ENCODE peak calls at places on chromosome 13, in nine cellular contexts. C, D, B, O, E, P, Y, S and X are unnamed samples.

GRCh38 chr13:76823969-76824368 is 62.2 kb downstream of the KCTD12 start:
- DNase-seq in P (peak; percentile 25), C (no peak), S (no peak), B (no peak), E (no peak), Y (peak; percentile 42), O (no peak), D (no peak), X (no peak)

GRCh38 chr13:47066261-47066660 is 169.4 kb upstream of the HTR2A start:
- DNase-seq in B (no peak), P (no peak), O (no peak), E (no peak), D (peak; percentile 64), S (no peak), Y (no peak), C (no peak), X (no peak)

GRCh38 chr13:98004107-98004506 is 50.6 kb downstream of the IPO5 start:
- DNase-seq in S (no peak), P (no peak), E (no peak), Y (no peak), D (peak; percentile 80), C (no peak), B (no peak), O (no peak), X (no peak)

GRCh38 chr13:95714142-95714832 is 37.3 kb downstream of the DNAJC3 start:
- DNase-seq in P (no peak), O (no peak), Y (no peak), D (peak; percentile 83), C (no peak), S (no peak), B (peak; percentile 65), E (no peak), X (no peak)

GRCh38 chr13:49308977-49309408 is 61.3 kb downstream of the CDADC1 start:
- DNase-seq in Y (no peak), C (no peak), D (no peak), S (peak; percentile 78), O (no peak), P (no peak), B (no peak), E (no peak), X (no peak)

GRCh38 chr13:66967825-66968597 is 262.1 kb downstream of the PCDH9 start:
- DNase-seq in S (no peak), Y (no peak), D (no peak), B (no peak), P (no peak), C (no peak), E (no peak), O (no peak), X (no peak)

GRCh38 chr13:80359459-80360297 is 18.8 kb upstream of the SPRY2 start:
- DNase-seq in C (no peak), P (peak; percentile 95), S (no peak), E (no peak), B (no peak), O (no peak), D (no peak), Y (peak; percentile 96), X (no peak)

GRCh38 chr13:108702171-108702570 is 72.8 kb downstream of the MYO16 start:
- DNase-seq in C (no peak), E (no peak), D (no peak), O (no peak), Y (no peak), S (no peak), B (no peak), P (no peak), X (no peak)

GRCh38 chr13:59744747-59745394 is 418.9 kb downstream of the DIAPH3 start:
- DNase-seq in O (no peak), C (no peak), D (no peak), E (no peak), S (no peak), B (no peak), Y (no peak), P (no peak), X (no peak)

GRCh38 chr13:95948646-95949045 is 104.6 kb downstream of the UGGT2 start:
- DNase-seq in O (no peak), C (no peak), E (no peak), D (peak; percentile 39), B (no peak), P (no peak), Y (no peak), S (no peak), X (no peak)

GRCh38 chr13:34011552-34012085 is 193.7 kb downstream of the RFC3 start:
- DNase-seq in Y (no peak), B (peak; percentile 47), D (no peak), C (no peak), E (no peak), S (no peak), O (no peak), P (peak; percentile 12), X (no peak)

GRCh38 chr13:60155978-60156377 is 7.8 kb downstream of the DIAPH3 start:
- DNase-seq in P (no peak), S (no peak), D (no peak), B (no peak), E (no peak), Y (no peak), O (no peak), C (no peak), X (no peak)

GRCh38 chr13:25171517-25172302 is at the start of gene AMER2:
- DNase-seq in E (no peak), Y (no peak), C (no peak), B (no peak), D (peak; percentile 11), O (no peak), P (peak; percentile 86), S (no peak), X (no peak)

GRCh38 chr13:27038323-27038722 is 133.3 kb downstream of the USP12 start:
- DNase-seq in D (peak; percentile 93), O (no peak), E (no peak), S (no peak), B (peak; percentile 38), Y (no peak), P (no peak), C (no peak), X (no peak)

GRCh38 chr13:78309497-78310180 is 293.7 kb downstream of the POU4F1 start:
- DNase-seq in S (no peak), O (no peak), C (no peak), P (no peak), B (no peak), Y (no peak), E (no peak), D (no peak), X (no peak)

GRCh38 chr13:20475927-20476691 is 49.5 kb downstream of the CRYL1 start:
- DNase-seq in C (no peak), S (no peak), D (peak; percentile 35), O (peak; percentile 85), B (no peak), E (no peak), Y (no peak), P (peak; percentile 26), X (no peak)

GRCh38 chr13:78382481-78382880 is 220.9 kb downstream of the POU4F1 start:
- DNase-seq in C (no peak), S (no peak), Y (no peak), P (no peak), B (no peak), O (no peak), D (no peak), E (no peak), X (no peak)

GRCh38 chr13:85828094-85828684 is 29.0 kb upstream of the SLITRK6 start:
- DNase-seq in D (peak; percentile 4), C (no peak), E (no peak), Y (no peak), O (no peak), P (peak; percentile 29), B (peak; percentile 15), S (no peak), X (no peak)

GRCh38 chr13:26021956-26022355 is 29.9 kb downstream of the SHISA2 start:
- DNase-seq in Y (no peak), C (no peak), E (no peak), S (no peak), P (no peak), B (no peak), O (no peak), D (no peak), X (no peak)

DNA sequence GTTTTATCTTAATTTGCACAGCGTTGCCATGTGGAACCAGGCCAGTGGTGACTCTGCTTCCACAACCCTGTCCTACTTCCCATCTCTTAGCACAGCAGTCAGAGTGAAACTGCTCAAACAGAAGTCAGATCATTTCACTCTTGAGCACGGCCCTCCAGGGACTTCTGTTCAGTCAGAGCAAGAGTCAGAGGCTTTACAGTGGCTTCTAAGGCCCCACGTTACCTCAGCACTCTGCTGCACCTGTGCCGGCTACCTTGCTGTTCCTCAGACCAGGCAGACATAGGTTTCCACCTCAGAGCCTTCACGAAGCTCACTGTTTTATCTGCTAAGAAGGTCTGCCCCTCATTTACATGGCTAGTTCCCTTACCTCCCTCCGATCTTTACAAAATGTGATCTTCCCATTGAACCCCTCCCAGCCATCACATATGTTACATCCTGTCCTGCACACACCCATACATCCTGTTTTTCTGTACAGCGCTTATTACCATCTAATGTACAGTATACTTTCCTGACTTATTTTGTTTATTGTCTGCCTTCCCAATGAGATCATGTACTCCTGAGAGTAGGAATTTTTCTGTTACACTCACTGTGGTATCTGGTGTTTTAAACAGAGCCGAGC is 41.6 kb downstream of the TM9SF2 start:
- DNase-seq in O (no peak), E (no peak), C (no peak), B (no peak), D (no peak), Y (no peak), S (no peak), P (no peak), X (no peak)
- H3K4me1 ChIP-seq in O (no peaks in the 10 kb centered on the region), E (no peaks in the 10 kb centered on the region), C (no peaks in the 10 kb centered on the region), B (no peaks in the 10 kb centered on the region), D (no peaks in the 10 kb centered on the region), Y (no peaks in the 10 kb centered on the region), S (no peaks in the 10 kb centered on the region), P (no peaks in the 10 kb centered on the region), X (peaks cover 23% of the 10 kb centered on the region)

GRCh38 chr13:114143806-114144605 is 11.6 kb upstream of the RASA3 start:
- DNase-seq in O (peak; percentile 39), Y (no peak), C (peak; percentile 47), S (peak; percentile 55), B (peak; percentile 76), D (no peak), P (peak; percentile 76), E (no peak), X (peak; percentile 52)
- H3K4me1 ChIP-seq in O (peaks cover 84% of the 10 kb centered on the region), Y (peaks cover 13% of the 10 kb centered on the region), C (no peaks in the 10 kb centered on the region), S (peaks cover 7% of the 10 kb centered on the region), B (peaks cover 7% of the 10 kb centered on the region), D (no peaks in the 10 kb centered on the region), P (no peaks in the 10 kb centered on the region), E (peaks cover 7% of the 10 kb centered on the region), X (peaks cover 29% of the 10 kb centered on the region)

GRCh38 chr13:51624207-51624606 is 39.9 kb downstream of the WDFY2 start:
- DNase-seq in P (no peak), E (no peak), Y (no peak), C (no peak), O (no peak), S (no peak), B (no peak), D (no peak), X (no peak)
- H3K4me1 ChIP-seq in P (peaks cover 8% of the 10 kb centered on the region), E (peaks cover 49% of the 10 kb centered on the region), Y (no peaks in the 10 kb centered on the region), C (no peaks in the 10 kb centered on the region), O (peaks cover 24% of the 10 kb centered on the region), S (peaks cover 19% of the 10 kb centered on the region), B (peaks cover 17% of the 10 kb centered on the region), D (peaks cover 15% of the 10 kb centered on the region), X (peaks cover 47% of the 10 kb centered on the region)

DNA sequence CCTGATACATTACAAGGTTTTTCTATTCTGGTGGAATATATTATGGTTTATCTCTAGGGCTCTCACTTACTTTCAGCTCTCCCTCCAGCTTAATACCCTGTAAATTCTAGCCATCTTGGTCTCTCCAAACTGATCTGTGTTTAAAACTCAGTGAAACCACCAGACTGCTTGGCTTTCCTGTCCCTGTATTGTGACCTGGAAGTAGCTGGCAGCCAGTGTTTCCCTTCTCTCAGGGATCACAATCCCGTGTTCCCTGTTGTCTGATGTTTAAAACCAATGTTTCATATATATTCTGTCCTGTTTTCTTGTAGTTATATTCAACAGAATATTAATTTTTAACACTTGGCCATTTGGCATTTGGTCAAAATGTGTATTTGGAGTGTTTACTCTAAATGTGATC is 8.0 kb downstream of the AKAP11 start:
- DNase-seq in D (no peak), P (no peak), C (no peak), S (no peak), B (no peak), Y (no peak), O (no peak), E (no peak), X (no peak)
- H3K4me1 ChIP-seq in D (no peaks in the 10 kb centered on the region), P (peaks cover 38% of the 10 kb centered on the region), C (no peaks in the 10 kb centered on the region), S (peaks cover 6% of the 10 kb centered on the region), B (peaks cover 15% of the 10 kb centered on the region), Y (no peaks in the 10 kb centered on the region), O (peaks cover 13% of the 10 kb centered on the region), E (peaks cover 49% of the 10 kb centered on the region), X (peaks cover 28% of the 10 kb centered on the region)